ENCODE peak calls at places on chromosomes 7 and 10, in seven cellular contexts. One of them, this sample, is unnamed. For H3K4me1, the result is how much of the 10 kb centered on the place peaks cover.

GRCh38 chr10:113055458-113055857 is 105.4 kb downstream of the TCF7L2 start:
- DNase-seq in hepatocyte: no peak
- DNase-seq in heart left ventricle: no peak
- DNase-seq in transverse colon: no peak
- DNase-seq in GM23338: no peak
- DNase-seq in tibial artery: no peak
- DNase-seq in psoas muscle: no peak
- DNase-seq in this sample: no peak

GRCh38 chr7:35906191-35906908 is 105.5 kb downstream of the SEPTIN7 start:
- DNase-seq in hepatocyte: peak
- DNase-seq in heart left ventricle: peak
- DNase-seq in transverse colon: peak
- DNase-seq in GM23338: peak
- DNase-seq in tibial artery: no peak
- DNase-seq in psoas muscle: peak
- DNase-seq in this sample: no peak

GRCh38 chr7:150988230-150989226 is 2.3 kb upstream of the NOS3 start:
- DNase-seq in hepatocyte: peak
- DNase-seq in heart left ventricle: peak
- DNase-seq in transverse colon: peak
- DNase-seq in GM23338: peak
- DNase-seq in tibial artery: peak
- DNase-seq in psoas muscle: peak
- DNase-seq in this sample: no peak

GRCh38 chr7:698515-699259 is 27.8 kb upstream of the DNAAF5 start:
- DNase-seq in hepatocyte: peak
- DNase-seq in heart left ventricle: no peak
- DNase-seq in transverse colon: no peak
- DNase-seq in GM23338: no peak
- DNase-seq in tibial artery: peak
- DNase-seq in psoas muscle: no peak
- DNase-seq in this sample: no peak

GRCh38 chr10:16545126-16545736 is 23.6 kb upstream of the C1QL3 start:
- DNase-seq in hepatocyte: peak
- DNase-seq in heart left ventricle: no peak
- DNase-seq in transverse colon: no peak
- DNase-seq in GM23338: peak
- DNase-seq in tibial artery: no peak
- DNase-seq in psoas muscle: no peak
- DNase-seq in this sample: no peak

GRCh38 chr7:140592957-140593356 is 47.7 kb downstream of the DENND2A start:
- DNase-seq in hepatocyte: no peak
- DNase-seq in heart left ventricle: no peak
- DNase-seq in transverse colon: no peak
- DNase-seq in GM23338: no peak
- DNase-seq in tibial artery: no peak
- DNase-seq in psoas muscle: no peak
- DNase-seq in this sample: no peak

GRCh38 chr7:80719261-80719660 is 80.8 kb downstream of the CD36 start:
- DNase-seq in hepatocyte: peak
- DNase-seq in heart left ventricle: no peak
- DNase-seq in transverse colon: no peak
- DNase-seq in GM23338: no peak
- DNase-seq in tibial artery: no peak
- DNase-seq in psoas muscle: no peak
- DNase-seq in this sample: no peak

GRCh38 chr7:19128856-19129255 is 11.4 kb upstream of the TWIST1 start:
- DNase-seq in hepatocyte: no peak
- DNase-seq in heart left ventricle: no peak
- DNase-seq in transverse colon: no peak
- DNase-seq in GM23338: no peak
- DNase-seq in tibial artery: no peak
- DNase-seq in psoas muscle: no peak
- DNase-seq in this sample: no peak

GRCh38 chr10:114174462-114175190 is 623 bp upstream of the CCDC186 start:
- DNase-seq in hepatocyte: no peak
- DNase-seq in heart left ventricle: peak
- DNase-seq in transverse colon: no peak
- DNase-seq in GM23338: peak
- DNase-seq in tibial artery: peak
- DNase-seq in psoas muscle: peak
- DNase-seq in this sample: peak

GRCh38 chr10:2734691-2735090 is 332.7 kb upstream of the PFKP start:
- DNase-seq in hepatocyte: no peak
- DNase-seq in heart left ventricle: no peak
- DNase-seq in transverse colon: no peak
- DNase-seq in GM23338: no peak
- DNase-seq in tibial artery: no peak
- DNase-seq in psoas muscle: no peak
- DNase-seq in this sample: no peak

GRCh38 chr7:110186334-110186733 is 904.6 kb upstream of the LRRN3 start:
- DNase-seq in hepatocyte: peak
- DNase-seq in heart left ventricle: no peak
- DNase-seq in transverse colon: no peak
- DNase-seq in GM23338: no peak
- DNase-seq in tibial artery: no peak
- DNase-seq in psoas muscle: no peak
- DNase-seq in this sample: no peak

GRCh38 chr7:82358923-82359322 is 84.7 kb downstream of the CACNA2D1 start:
- DNase-seq in hepatocyte: no peak
- DNase-seq in heart left ventricle: no peak
- DNase-seq in transverse colon: no peak
- DNase-seq in GM23338: no peak
- DNase-seq in tibial artery: no peak
- DNase-seq in psoas muscle: no peak
- DNase-seq in this sample: no peak

GRCh38 chr7:103094102-103094501 is 19.2 kb downstream of the ARMC10 start:
- DNase-seq in hepatocyte: no peak
- DNase-seq in heart left ventricle: no peak
- DNase-seq in transverse colon: no peak
- DNase-seq in GM23338: no peak
- DNase-seq in tibial artery: no peak
- DNase-seq in psoas muscle: no peak
- DNase-seq in this sample: no peak

GRCh38 chr10:24894309-24894708 is 58.1 kb downstream of the PRTFDC1 start:
- DNase-seq in hepatocyte: no peak
- DNase-seq in heart left ventricle: no peak
- DNase-seq in transverse colon: no peak
- DNase-seq in GM23338: no peak
- DNase-seq in tibial artery: no peak
- DNase-seq in psoas muscle: no peak
- DNase-seq in this sample: no peak

GRCh38 chr7:101186194-101186593 is 6.1 kb upstream of the NAT16 start:
- DNase-seq in hepatocyte: no peak
- DNase-seq in heart left ventricle: no peak
- DNase-seq in transverse colon: no peak
- DNase-seq in GM23338: no peak
- DNase-seq in tibial artery: no peak
- DNase-seq in psoas muscle: no peak
- DNase-seq in this sample: no peak

GRCh38 chr10:47060993-47061500 is 149.8 kb downstream of the PTPN20 start:
- DNase-seq in hepatocyte: no peak
- DNase-seq in heart left ventricle: no peak
- DNase-seq in transverse colon: no peak
- DNase-seq in GM23338: no peak
- DNase-seq in tibial artery: no peak
- DNase-seq in psoas muscle: no peak
- DNase-seq in this sample: no peak

GRCh38 chr10:88728107-88728763 is 22.2 kb downstream of the LIPK start:
- DNase-seq in hepatocyte: peak
- DNase-seq in heart left ventricle: no peak
- DNase-seq in transverse colon: peak
- DNase-seq in GM23338: peak
- DNase-seq in tibial artery: no peak
- DNase-seq in psoas muscle: no peak
- DNase-seq in this sample: no peak

GRCh38 chr10:74585231-74586087 is 240.9 kb upstream of the KAT6B start:
- DNase-seq in hepatocyte: no peak
- DNase-seq in heart left ventricle: no peak
- DNase-seq in transverse colon: no peak
- DNase-seq in GM23338: no peak
- DNase-seq in tibial artery: no peak
- DNase-seq in psoas muscle: no peak
- DNase-seq in this sample: no peak

GRCh38 chr10:132918617-132919373 is 23.6 kb downstream of the CFAP46 start:
- DNase-seq in hepatocyte: peak
- DNase-seq in heart left ventricle: no peak
- DNase-seq in transverse colon: no peak
- DNase-seq in GM23338: no peak
- DNase-seq in tibial artery: no peak
- DNase-seq in psoas muscle: no peak
- DNase-seq in this sample: no peak

GRCh38 chr7:85564861-85565630 is 378.2 kb upstream of the SEMA3D start:
- DNase-seq in hepatocyte: no peak
- DNase-seq in heart left ventricle: no peak
- DNase-seq in transverse colon: no peak
- DNase-seq in GM23338: no peak
- DNase-seq in tibial artery: no peak
- DNase-seq in psoas muscle: no peak
- DNase-seq in this sample: no peak

GRCh38 chr7:88289505-88290129 is 17.1 kb downstream of the STEAP4 start:
- DNase-seq in hepatocyte: no peak
- DNase-seq in heart left ventricle: no peak
- DNase-seq in transverse colon: no peak
- DNase-seq in GM23338: no peak
- DNase-seq in tibial artery: no peak
- DNase-seq in psoas muscle: no peak
- DNase-seq in this sample: no peak
- H3K4me3 ChIP-seq in hepatocyte: no peak
- H3K4me3 ChIP-seq in heart left ventricle: no peak
- H3K4me3 ChIP-seq in transverse colon: no peak
- H3K4me3 ChIP-seq in GM23338: no peak
- H3K4me3 ChIP-seq in tibial artery: no peak
- H3K4me3 ChIP-seq in psoas muscle: no peak
- H3K4me3 ChIP-seq in this sample: no peak

GRCh38 chr10:62755662-62756653 is 48.6 kb upstream of the ADO start:
- DNase-seq in hepatocyte: no peak
- DNase-seq in heart left ventricle: no peak
- DNase-seq in transverse colon: no peak
- DNase-seq in GM23338: no peak
- DNase-seq in tibial artery: no peak
- DNase-seq in psoas muscle: no peak
- DNase-seq in this sample: no peak
- TF ChIP-seq CTCF in hepatocyte: no peak
- TF ChIP-seq CTCF in heart left ventricle: no peak
- TF ChIP-seq CTCF in transverse colon: no peak
- TF ChIP-seq CTCF in GM23338: no peak
- TF ChIP-seq CTCF in tibial artery: no peak
- TF ChIP-seq CTCF in psoas muscle: no peak
- TF ChIP-seq CTCF in this sample: no peak

GRCh38 chr10:119367841-119368549 is 160.6 kb downstream of the GRK5 start:
- DNase-seq in hepatocyte: no peak
- DNase-seq in heart left ventricle: no peak
- DNase-seq in transverse colon: no peak
- DNase-seq in GM23338: no peak
- DNase-seq in tibial artery: no peak
- DNase-seq in psoas muscle: no peak
- DNase-seq in this sample: no peak

GRCh38 chr10:119370972-119371703 is 163.8 kb downstream of the GRK5 start:
- DNase-seq in hepatocyte: no peak
- DNase-seq in heart left ventricle: peak
- DNase-seq in transverse colon: no peak
- DNase-seq in GM23338: no peak
- DNase-seq in tibial artery: peak
- DNase-seq in psoas muscle: peak
- DNase-seq in this sample: no peak

GRCh38 chr10:119368991-119369869 is 161.9 kb downstream of the GRK5 start:
- DNase-seq in hepatocyte: no peak
- DNase-seq in heart left ventricle: no peak
- DNase-seq in transverse colon: peak
- DNase-seq in GM23338: no peak
- DNase-seq in tibial artery: no peak
- DNase-seq in psoas muscle: no peak
- DNase-seq in this sample: no peak

GRCh38 chr10:119370046-119370770 is 162.8 kb downstream of the GRK5 start:
- DNase-seq in hepatocyte: peak
- DNase-seq in heart left ventricle: peak
- DNase-seq in transverse colon: no peak
- DNase-seq in GM23338: no peak
- DNase-seq in tibial artery: peak
- DNase-seq in psoas muscle: no peak
- DNase-seq in this sample: no peak

DNA sequence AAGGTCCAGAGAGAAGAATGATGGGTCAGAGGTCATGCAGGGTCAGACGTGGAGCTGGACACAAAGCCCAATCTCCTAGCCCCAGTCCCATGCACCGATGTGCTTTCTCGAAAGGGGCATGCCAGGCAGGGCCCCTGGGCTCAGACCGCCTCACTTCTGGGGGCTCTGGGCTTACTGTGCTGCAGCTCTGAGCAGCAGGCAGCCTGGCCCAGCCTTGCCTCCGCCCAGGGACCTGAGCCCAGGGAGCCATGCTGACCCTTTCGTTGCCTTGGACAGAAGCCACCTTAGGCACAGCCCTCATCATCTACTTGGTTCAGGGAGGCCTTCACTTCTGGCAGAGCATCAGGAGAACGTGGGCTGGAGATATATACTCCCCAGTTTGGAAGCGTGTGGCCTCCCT is 161.2 kb downstream of the GRK5 start:
- DNase-seq in hepatocyte: no peak
- DNase-seq in heart left ventricle: no peak
- DNase-seq in transverse colon: no peak
- DNase-seq in GM23338: no peak
- DNase-seq in tibial artery: no peak
- DNase-seq in psoas muscle: no peak
- DNase-seq in this sample: no peak
- H3K4me1 ChIP-seq in hepatocyte: under half
- H3K4me1 ChIP-seq in heart left ventricle: half or more
- H3K4me1 ChIP-seq in transverse colon: under half
- H3K4me1 ChIP-seq in GM23338: under half
- H3K4me1 ChIP-seq in tibial artery: half or more
- H3K4me1 ChIP-seq in psoas muscle: under half
- H3K4me1 ChIP-seq in this sample: under half

GRCh38 chr10:109895095-109895818 is 28.1 kb downstream of the XPNPEP1 start:
- DNase-seq in hepatocyte: no peak
- DNase-seq in heart left ventricle: peak
- DNase-seq in transverse colon: no peak
- DNase-seq in GM23338: no peak
- DNase-seq in tibial artery: peak
- DNase-seq in psoas muscle: peak
- DNase-seq in this sample: no peak
- H3K4me3 ChIP-seq in hepatocyte: no peak
- H3K4me3 ChIP-seq in heart left ventricle: no peak
- H3K4me3 ChIP-seq in transverse colon: no peak
- H3K4me3 ChIP-seq in GM23338: no peak
- H3K4me3 ChIP-seq in tibial artery: no peak
- H3K4me3 ChIP-seq in psoas muscle: peak
- H3K4me3 ChIP-seq in this sample: no peak

GRCh38 chr10:75954486-75954885 is 523.1 kb downstream of the LRMDA start:
- DNase-seq in hepatocyte: no peak
- DNase-seq in heart left ventricle: no peak
- DNase-seq in transverse colon: no peak
- DNase-seq in GM23338: no peak
- DNase-seq in tibial artery: no peak
- DNase-seq in psoas muscle: no peak
- DNase-seq in this sample: no peak
- TF ChIP-seq CTCF in hepatocyte: no peak
- TF ChIP-seq CTCF in heart left ventricle: no peak
- TF ChIP-seq CTCF in transverse colon: no peak
- TF ChIP-seq CTCF in GM23338: no peak
- TF ChIP-seq CTCF in tibial artery: no peak
- TF ChIP-seq CTCF in psoas muscle: no peak
- TF ChIP-seq CTCF in this sample: no peak

GRCh38 chr10:79349072-79349491 is 1.8 kb downstream of the PPIF start:
- DNase-seq in hepatocyte: no peak
- DNase-seq in heart left ventricle: no peak
- DNase-seq in transverse colon: no peak
- DNase-seq in GM23338: no peak
- DNase-seq in tibial artery: no peak
- DNase-seq in psoas muscle: no peak
- DNase-seq in this sample: no peak
- H3K4me1 ChIP-seq in hepatocyte: under half
- H3K4me1 ChIP-seq in heart left ventricle: under half
- H3K4me1 ChIP-seq in transverse colon: under half
- H3K4me1 ChIP-seq in GM23338: under half
- H3K4me1 ChIP-seq in tibial artery: under half
- H3K4me1 ChIP-seq in psoas muscle: under half
- H3K4me1 ChIP-seq in this sample: half or more